ENCODE peak calls at places on chromosome 10, in four cellular contexts. A is GM12878, Q is HepG2, T is H1. N is an unnamed sample.

GRCh38 chr10:78868861-78869260 is 199.9 kb upstream of the ZMIZ1 start:
- DNase-seq in A (no peak), Q (no peak), T (no peak), N (no peak)

GRCh38 chr10:109866168-109866994 is 56.9 kb downstream of the XPNPEP1 start:
- DNase-seq in A (no peak), Q (no peak), T (no peak), N (no peak)

GRCh38 chr10:69818676-69819239 is 17.1 kb downstream of the COL13A1 start:
- DNase-seq in A (no peak), Q (no peak), T (no peak), N (no peak)

GRCh38 chr10:24912214-24912613 is 40.2 kb downstream of the PRTFDC1 start:
- DNase-seq in A (no peak), Q (no peak), T (no peak), N (no peak)

GRCh38 chr10:132631348-132631735 is 93.8 kb downstream of the INPP5A start:
- DNase-seq in A (no peak), Q (no peak), T (no peak), N (no peak)

GRCh38 chr10:131891196-131891928 is 9.4 kb upstream of the PPP2R2D start:
- DNase-seq in A (no peak), Q (peak; percentile 37), T (peak; percentile 15), N (no peak)

GRCh38 chr10:70918851-70919530 is 30.6 kb upstream of the PCBD1 start:
- DNase-seq in A (no peak), Q (no peak), T (no peak), N (no peak)

GRCh38 chr10:58932821-58933314 is 243.6 kb upstream of the PHYHIPL start:
- DNase-seq in A (no peak), Q (no peak), T (no peak), N (no peak)

GRCh38 chr10:36182059-36182654 is 540.1 kb upstream of the FZD8 start:
- DNase-seq in A (no peak), Q (no peak), T (no peak), N (no peak)

GRCh38 chr10:96998329-96998888 is 166.3 kb downstream of the LCOR start:
- DNase-seq in A (no peak), Q (peak; percentile 77), T (no peak), N (no peak)

GRCh38 chr10:128875955-128876354 is 591.1 kb upstream of the MGMT start:
- DNase-seq in A (no peak), Q (no peak), T (no peak), N (no peak)

GRCh38 chr10:6035926-6036575 is 26.1 kb downstream of the IL2RA start:
- DNase-seq in A (no peak), Q (no peak), T (no peak), N (no peak)

GRCh38 chr10:11535376-11535959 is 76.0 kb downstream of the USP6NL start:
- DNase-seq in A (no peak), Q (no peak), T (no peak), N (no peak)

GRCh38 chr10:26215534-26215922 is 1.0 kb upstream of the GAD2 start:
- DNase-seq in A (no peak), Q (no peak), T (no peak), N (no peak)

GRCh38 chr10:53765311-53765710 is 992.7 kb upstream of the MBL2 start:
- DNase-seq in A (no peak), Q (no peak), T (no peak), N (no peak)

GRCh38 chr10:59383436-59383835 is 21.1 kb upstream of the FAM13C start:
- DNase-seq in A (no peak), Q (no peak), T (no peak), N (no peak)

GRCh38 chr10:25999295-25999981 is 65.4 kb downstream of the MYO3A start:
- DNase-seq in A (no peak), Q (no peak), T (no peak), N (no peak)

GRCh38 chr10:103748020-103748419 is 107.4 kb downstream of the SH3PXD2A start:
- DNase-seq in A (no peak), Q (no peak), T (no peak), N (no peak)

GRCh38 chr10:628386-629045 is 61.0 kb downstream of the DIP2C start:
- DNase-seq in A (no peak), Q (no peak), T (no peak), N (no peak)

GRCh38 chr10:629186-629998 is 60.1 kb downstream of the DIP2C start:
- DNase-seq in A (no peak), Q (no peak), T (no peak), N (no peak)

GRCh38 chr10:625335-625699 is 64.2 kb downstream of the DIP2C start:
- DNase-seq in A (no peak), Q (no peak), T (no peak), N (no peak)

GRCh38 chr10:625751-626711 is 63.4 kb downstream of the DIP2C start:
- DNase-seq in A (no peak), Q (no peak), T (no peak), N (no peak)

DNA sequence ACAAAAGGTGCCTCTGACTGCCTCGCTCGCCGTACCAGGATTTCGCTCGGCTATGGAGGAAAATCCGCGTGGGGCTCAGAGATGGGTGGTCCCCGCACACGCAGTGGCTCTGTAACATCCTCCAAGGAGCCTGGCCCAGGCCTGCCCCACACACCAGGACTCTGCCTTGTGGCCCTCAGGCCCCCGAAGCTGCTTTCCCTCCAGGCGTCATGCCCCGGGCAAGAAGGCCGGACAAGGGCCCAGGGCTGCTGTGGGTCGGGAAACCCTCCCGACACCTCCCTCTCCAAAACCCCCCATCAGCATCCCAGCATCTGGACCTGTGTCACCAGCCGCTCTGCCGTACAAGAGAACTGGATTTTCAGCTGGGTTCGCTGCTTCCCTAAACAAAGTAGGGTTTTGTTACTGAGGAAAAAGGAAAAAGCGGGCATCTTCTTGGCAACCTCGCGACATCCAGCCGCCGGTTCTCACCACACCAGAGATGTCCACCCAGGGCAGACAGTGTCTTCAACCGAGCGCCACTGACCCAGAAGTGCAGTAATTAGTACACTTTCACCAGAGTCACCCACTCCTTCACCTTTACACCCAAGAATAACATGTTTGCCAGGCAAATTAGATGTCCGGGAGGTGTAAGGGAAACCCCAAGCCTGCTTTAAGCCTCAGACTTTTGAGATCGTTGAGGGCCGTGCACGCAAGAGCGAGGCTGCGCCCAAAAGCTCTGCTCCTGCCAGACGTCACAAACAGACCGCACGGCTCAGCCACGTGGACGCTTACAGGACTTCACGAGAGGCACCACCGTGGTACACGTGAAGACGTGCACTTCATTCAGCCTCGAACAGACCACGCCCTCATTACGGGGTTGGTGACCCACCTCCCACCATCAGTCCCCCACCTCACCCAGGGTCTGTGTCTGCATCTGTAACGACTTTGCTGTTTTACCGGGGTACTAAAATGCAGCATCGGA is 62.2 kb downstream of the DIP2C start:
- DNase-seq in A (no peak), Q (no peak), T (no peak), N (no peak)
- TF ChIP-seq YY1 in A (no peak), Q (no peak), T (no peak), N (no peak)

DNA sequence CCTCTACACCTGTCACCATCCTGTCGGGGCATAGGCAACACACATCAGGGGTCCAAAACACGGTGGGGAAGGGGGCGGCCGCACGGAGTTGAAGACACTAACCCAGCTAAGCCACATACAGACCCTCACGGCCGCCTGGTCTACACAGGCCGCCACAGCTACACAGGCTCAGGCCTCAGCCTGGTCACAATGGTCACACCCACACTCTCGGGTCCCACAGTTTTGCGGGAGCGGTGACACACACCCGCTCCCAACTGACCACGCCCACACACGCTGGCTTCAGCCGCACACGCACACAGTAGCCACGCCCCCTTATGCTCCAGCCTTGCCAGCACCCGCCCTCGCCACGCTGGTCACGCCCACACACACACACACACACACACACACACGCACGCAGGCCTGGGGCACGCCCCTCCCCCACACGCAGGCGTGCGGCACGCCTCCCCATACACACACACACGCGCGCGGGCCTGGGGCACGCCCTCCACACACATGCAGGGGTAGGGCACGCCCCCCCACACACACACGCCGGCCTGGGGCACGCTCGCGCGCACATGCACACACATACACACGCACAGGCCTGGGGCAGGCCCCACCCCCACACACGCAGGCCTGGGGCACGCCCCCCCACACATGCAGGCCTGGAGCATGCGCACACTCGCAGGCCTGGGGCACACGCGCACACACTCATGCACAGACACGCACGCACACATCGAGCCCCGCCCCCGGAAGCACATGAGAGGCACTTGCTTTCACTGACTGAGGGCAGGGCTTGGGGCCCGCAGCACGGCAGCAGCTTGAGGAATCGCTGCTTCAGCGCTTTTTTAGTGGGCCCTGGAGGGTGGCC is 12.3 kb upstream of the OGA start:
- DNase-seq in A (peak; percentile 81), Q (no peak), T (no peak), N (no peak)
- H3K4me1 ChIP-seq in A (peaks cover 22% of the 10 kb centered on the region), Q (no peaks in the 10 kb centered on the region), T (peaks cover 13% of the 10 kb centered on the region), N (peaks cover 5% of the 10 kb centered on the region)

DNA sequence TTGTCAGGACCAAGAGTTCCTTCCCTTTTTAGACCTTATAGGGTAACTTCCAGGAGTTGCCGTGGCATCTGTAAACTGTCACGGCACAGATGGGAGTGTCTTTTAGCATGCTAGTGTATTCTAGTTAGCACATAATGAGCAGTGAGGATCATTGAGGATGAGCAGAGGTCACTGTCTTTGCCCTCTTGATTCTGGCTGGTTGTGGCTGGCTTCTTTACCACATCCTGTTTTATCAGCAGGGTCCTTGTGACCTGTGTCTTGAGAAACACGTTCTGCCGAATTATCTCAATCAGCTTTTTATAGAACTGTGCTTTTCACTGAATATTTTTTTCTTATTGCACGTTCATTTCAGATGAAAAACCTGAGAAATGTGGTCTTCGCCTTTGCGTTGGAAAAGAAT is 41.5 kb downstream of the MINPP1 start:
- DNase-seq in A (peak; percentile 17), Q (no peak), T (no peak), N (no peak)
- TF ChIP-seq SUZ12 in A (no peak), Q (no peak), T (no peak), N (no peak)

GRCh38 chr10:114024876-114025609 is 18.6 kb upstream of the ADRB1 start:
- DNase-seq in A (peak; percentile 86), Q (no peak), T (no peak), N (no peak)
- TF ChIP-seq YY1 in A (peak; percentile 71), Q (no peak), T (no peak), N (no peak)

DNA sequence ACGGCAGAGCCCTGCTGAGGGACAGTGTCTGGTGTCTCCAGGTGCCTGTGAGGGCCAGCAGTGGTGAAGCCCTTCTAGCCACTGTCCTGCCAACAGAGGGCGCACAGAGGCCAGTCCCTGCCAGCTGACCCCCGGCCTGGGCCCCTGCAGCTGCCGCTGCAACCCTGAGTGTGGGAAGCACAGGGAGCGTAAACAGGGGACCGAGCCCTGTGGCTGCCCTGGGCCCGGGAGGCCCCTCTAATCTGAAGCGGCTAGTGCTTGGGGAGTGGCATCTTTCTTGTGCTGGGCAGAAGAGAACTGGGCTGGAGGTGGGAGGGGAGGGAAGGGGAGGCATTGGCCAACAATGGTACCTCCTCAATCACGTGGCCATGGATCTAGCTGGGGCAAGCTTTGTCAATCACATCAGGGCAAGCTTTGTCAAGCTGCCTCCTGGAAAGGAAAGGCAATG is 34.6 kb downstream of the TRIM8 start:
- DNase-seq in A (no peak), Q (peak; percentile 76), T (no peak), N (peak; percentile 50)
- H3K4me1 ChIP-seq in A (peaks cover 26% of the 10 kb centered on the region), Q (peaks cover 56% of the 10 kb centered on the region), T (peaks cover 24% of the 10 kb centered on the region), N (peaks cover 28% of the 10 kb centered on the region)

GRCh38 chr10:10498781-10499180 is 518.9 kb upstream of the CELF2 start:
- DNase-seq in A (no peak), Q (no peak), T (no peak), N (no peak)

GRCh38 chr10:10500941-10501340 is 516.7 kb upstream of the CELF2 start:
- DNase-seq in A (no peak), Q (no peak), T (no peak), N (no peak)

GRCh38 chr10:10499839-10500238 is 517.8 kb upstream of the CELF2 start:
- DNase-seq in A (no peak), Q (no peak), T (no peak), N (no peak)

GRCh38 chr10:10508241-10508640 is 509.4 kb upstream of the CELF2 start:
- DNase-seq in A (no peak), Q (no peak), T (no peak), N (no peak)

GRCh38 chr10:10503772-10504171 is 513.9 kb upstream of the CELF2 start:
- DNase-seq in A (no peak), Q (no peak), T (no peak), N (no peak)
- TF ChIP-seq SUZ12 in A (no peak), Q (no peak), T (no peak), N (no peak)

N was measured in NT2/D1.